ENCODE peak calls at places on chromosome 11, in seven cellular contexts. V is colonic mucosa, D is lung, K is heart right ventricle, I is ovary, U is kidney, F is OCI-LY7. L is an unnamed sample.
A peak's percentile ranks its signal among the peaks of the same experiment; 100 is the strongest.

GRCh38 chr11:73225851-73226250 is 7.8 kb downstream of the P2RY2 start:
- DNase-seq in K (no peak), F (no peak), U (peak; percentile 43), I (peak; percentile 27), D (no peak), V (no peak), L (no peak)

GRCh38 chr11:72333657-72334056 is 89.7 kb upstream of the PHOX2A start:
- DNase-seq in U (no peak), V (no peak), K (no peak), D (no peak), I (no peak), F (peak; percentile 24), L (no peak)

GRCh38 chr11:19370100-19370861 is 129.5 kb upstream of the E2F8 start:
- DNase-seq in U (no peak), I (no peak), V (no peak), K (no peak), F (no peak), D (peak; percentile 36), L (no peak)

GRCh38 chr11:88353835-88354496 is 16.4 kb upstream of the CTSC start:
- DNase-seq in F (no peak), U (no peak), K (no peak), I (no peak), D (no peak), V (no peak), L (no peak)

GRCh38 chr11:91717169-91717568 is 507.4 kb upstream of the FAT3 start:
- DNase-seq in I (no peak), D (no peak), F (no peak), U (no peak), V (no peak), K (no peak), L (no peak)

GRCh38 chr11:111612211-111612610 is 10.0 kb downstream of the SIK2 start:
- DNase-seq in F (no peak), I (no peak), K (no peak), V (no peak), D (no peak), U (no peak), L (no peak)

GRCh38 chr11:120723751-120724150 is 212.2 kb downstream of the GRIK4 start:
- DNase-seq in U (no peak), V (no peak), I (no peak), F (no peak), D (no peak), K (no peak), L (no peak)

GRCh38 chr11:77770629-77771028 is 49.9 kb downstream of the RSF1 start:
- DNase-seq in U (no peak), D (no peak), I (no peak), F (no peak), K (no peak), V (no peak), L (no peak)

GRCh38 chr11:28932940-28933339 is 824.8 kb downstream of the METTL15 start:
- DNase-seq in D (no peak), K (no peak), F (no peak), I (no peak), U (no peak), V (no peak), L (no peak)

GRCh38 chr11:94728541-94728940 is 39.6 kb upstream of the AMOTL1 start:
- DNase-seq in K (no peak), V (no peak), F (no peak), U (no peak), I (no peak), D (no peak), L (no peak)

GRCh38 chr11:122804161-122804560 is 34.1 kb upstream of the CRTAM start:
- DNase-seq in V (no peak), U (no peak), I (no peak), K (no peak), F (no peak), D (no peak), L (no peak)

GRCh38 chr11:70933986-70934583 is 318.3 kb downstream of the SHANK2 start:
- DNase-seq in U (peak; percentile 65), D (no peak), K (no peak), F (no peak), V (no peak), I (no peak), L (no peak)

GRCh38 chr11:100562102-100562501 is 125.0 kb upstream of the ARHGAP42 start:
- DNase-seq in F (no peak), D (no peak), U (no peak), V (no peak), K (no peak), I (no peak), L (no peak)

GRCh38 chr11:79241205-79241604 is 199.6 kb downstream of the TENM4 start:
- DNase-seq in I (no peak), V (no peak), U (no peak), D (no peak), F (no peak), K (no peak), L (no peak)

GRCh38 chr11:2393941-2394817 is 6.4 kb upstream of the TSSC4 start:
- DNase-seq in D (no peak), U (peak; percentile 74), I (no peak), F (peak; percentile 78), K (no peak), V (no peak), L (no peak)

GRCh38 chr11:19766810-19767209 is 54.2 kb downstream of the NAV2 start:
- DNase-seq in V (no peak), I (no peak), D (no peak), F (no peak), K (no peak), U (no peak), L (no peak)

GRCh38 chr11:75872887-75873416 is 57.9 kb downstream of the UVRAG start:
- DNase-seq in D (no peak), I (no peak), V (no peak), K (no peak), F (no peak), U (no peak), L (no peak)

GRCh38 chr11:87150936-87151335 is 113.2 kb downstream of the TMEM135 start:
- DNase-seq in I (no peak), K (no peak), U (no peak), D (no peak), F (no peak), V (no peak), L (no peak)

GRCh38 chr11:20363500-20364411 is at the start of gene HTATIP2:
- DNase-seq in V (peak; percentile 84), I (peak; percentile 77), K (peak; percentile 75), F (no peak), U (peak; percentile 91), D (peak; percentile 59), L (peak; percentile 54)

GRCh38 chr11:59197990-59198389 is 14.7 kb downstream of the MPEG1 start:
- DNase-seq in V (no peak), I (peak; percentile 77), D (peak; percentile 85), F (no peak), K (peak; percentile 84), U (peak; percentile 98), L (peak; percentile 42)

GRCh38 chr11:1863352-1864215 is 10.7 kb downstream of the LSP1 start:
- DNase-seq in V (peak; percentile 58), F (no peak), D (peak; percentile 77), K (peak; percentile 88), I (peak; percentile 91), U (peak; percentile 95), L (peak; percentile 29)

GRCh38 chr11:66015094-66015881 is 3.5 kb downstream of the CST6 start:
- DNase-seq in I (no peak), K (peak; percentile 50), U (peak; percentile 81), F (no peak), V (no peak), D (no peak), L (no peak)

GRCh38 chr11:8933931-8934330 is 1.2 kb upstream of the C11orf16 start:
- DNase-seq in U (no peak), I (no peak), V (no peak), K (no peak), F (no peak), D (no peak), L (no peak)
- TF ChIP-seq CTCF in U (no peak), I (no peak), V (no peak), K (no peak), F (no peak), D (no peak), L (no peak)

DNA sequence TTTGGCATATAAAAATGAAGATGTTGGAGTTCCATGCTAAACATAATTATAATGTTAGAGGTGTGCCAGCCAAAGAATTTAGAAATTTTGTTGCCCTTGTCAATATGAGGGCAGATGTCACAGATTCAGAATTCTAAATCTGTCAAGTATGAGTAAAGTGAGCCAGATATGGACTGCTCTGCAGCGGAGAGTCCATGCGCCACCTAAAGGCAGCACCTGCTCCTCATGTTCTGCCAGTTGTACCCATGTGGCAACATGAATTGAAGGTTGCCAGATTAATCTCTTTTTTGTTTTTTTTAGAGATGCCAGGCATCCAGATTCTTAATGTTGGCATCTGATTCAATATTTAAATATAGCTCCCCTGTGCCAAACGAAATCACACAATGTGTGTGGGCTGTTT is 678.6 kb upstream of the ANO5 start:
- DNase-seq in F (peak; percentile 1), V (no peak), K (no peak), U (no peak), I (no peak), D (no peak), L (no peak)
- TF ChIP-seq CTCF in F (peak; percentile 59), V (peak; percentile 21), K (no peak), U (peak; percentile 46), I (no peak), D (no peak), L (no peak)

GRCh38 chr11:11157201-11157600 is 195.8 kb downstream of the CSNK2A3 start:
- DNase-seq in K (no peak), V (no peak), F (peak; percentile 40), D (no peak), I (no peak), U (no peak), L (no peak)
- TF ChIP-seq CTCF in K (peak; percentile 33), V (no peak), F (peak; percentile 72), D (peak; percentile 11), I (no peak), U (peak; percentile 34), L (peak; percentile 50)

GRCh38 chr11:130428692-130429681 is 578 bp upstream of the ADAMTS8 start:
- DNase-seq in K (no peak), D (no peak), F (no peak), U (no peak), I (no peak), V (no peak), L (no peak)

GRCh38 chr11:130427049-130427388 is 1.4 kb downstream of the ADAMTS8 start:
- DNase-seq in K (no peak), F (no peak), U (no peak), D (no peak), I (no peak), V (no peak), L (no peak)

GRCh38 chr11:130426223-130427048 is 2.0 kb downstream of the ADAMTS8 start:
- DNase-seq in K (no peak), I (no peak), F (no peak), V (no peak), D (no peak), U (peak; percentile 32), L (no peak)

GRCh38 chr11:130428271-130428670 is at the start of gene ADAMTS8:
- DNase-seq in F (no peak), U (no peak), V (no peak), D (no peak), K (no peak), I (no peak), L (no peak)

GRCh38 chr11:130427581-130428211 is 713 bp downstream of the ADAMTS8 start:
- DNase-seq in V (no peak), F (no peak), D (no peak), I (peak; percentile 49), U (no peak), K (no peak), L (no peak)
- TF ChIP-seq CTCF in V (no peak), F (no peak), D (no peak), I (no peak), U (peak; percentile 15), K (no peak), L (no peak)

L was measured in prostate gland.